ENCODE peak calls at places on chromosomes 4 and X, in ten cellular contexts. One of them, this sample, is unnamed.

GRCh38 chr4:26441110-26441509 is 49.2 kb downstream of the CCKAR start:
- DNase-seq in mesendoderm: no peak
- DNase-seq in natural killer cell: no peak
- DNase-seq in activated gamma-delta T cell treated with Interleukin-2 at 50 U/mL for 16 hours: no peak
- DNase-seq in activated CD8-positive, alpha-beta memory T cell treated with anti-CD3 and anti-CD28 coated beads for 1 hour: no peak
- DNase-seq in NCI-H1048: no peak
- DNase-seq in choroid plexus epithelial cell: peak
- DNase-seq in germinal center: no peak
- DNase-seq in HFF-Myc: no peak
- DNase-seq in aorta: no peak
- DNase-seq in this sample: peak

GRCh38 chr4:166078956-166079355 is 205.9 kb downstream of the TLL1 start:
- DNase-seq in mesendoderm: peak
- DNase-seq in natural killer cell: no peak
- DNase-seq in activated gamma-delta T cell treated with Interleukin-2 at 50 U/mL for 16 hours: no peak
- DNase-seq in activated CD8-positive, alpha-beta memory T cell treated with anti-CD3 and anti-CD28 coated beads for 1 hour: no peak
- DNase-seq in NCI-H1048: no peak
- DNase-seq in choroid plexus epithelial cell: peak
- DNase-seq in germinal center: no peak
- DNase-seq in HFF-Myc: no peak
- DNase-seq in aorta: no peak
- DNase-seq in this sample: no peak

GRCh38 chr4:114021445-114021844 is 42.0 kb upstream of the ARSJ start:
- DNase-seq in mesendoderm: no peak
- DNase-seq in natural killer cell: no peak
- DNase-seq in activated gamma-delta T cell treated with Interleukin-2 at 50 U/mL for 16 hours: no peak
- DNase-seq in activated CD8-positive, alpha-beta memory T cell treated with anti-CD3 and anti-CD28 coated beads for 1 hour: no peak
- DNase-seq in NCI-H1048: no peak
- DNase-seq in choroid plexus epithelial cell: no peak
- DNase-seq in germinal center: no peak
- DNase-seq in HFF-Myc: no peak
- DNase-seq in aorta: no peak
- DNase-seq in this sample: no peak

GRCh38 chr4:116599859-116600258 is 485.5 kb downstream of the TRAM1L1 start:
- DNase-seq in mesendoderm: peak
- DNase-seq in natural killer cell: no peak
- DNase-seq in activated gamma-delta T cell treated with Interleukin-2 at 50 U/mL for 16 hours: peak
- DNase-seq in activated CD8-positive, alpha-beta memory T cell treated with anti-CD3 and anti-CD28 coated beads for 1 hour: no peak
- DNase-seq in NCI-H1048: no peak
- DNase-seq in choroid plexus epithelial cell: no peak
- DNase-seq in germinal center: no peak
- DNase-seq in HFF-Myc: no peak
- DNase-seq in aorta: no peak
- DNase-seq in this sample: no peak

GRCh38 chrX:27391601-27392000 is 71.5 kb downstream of the PPP4R3C start:
- DNase-seq in mesendoderm: no peak
- DNase-seq in natural killer cell: no peak
- DNase-seq in activated gamma-delta T cell treated with Interleukin-2 at 50 U/mL for 16 hours: no peak
- DNase-seq in activated CD8-positive, alpha-beta memory T cell treated with anti-CD3 and anti-CD28 coated beads for 1 hour: no peak
- DNase-seq in NCI-H1048: no peak
- DNase-seq in choroid plexus epithelial cell: peak
- DNase-seq in germinal center: no peak
- DNase-seq in HFF-Myc: no peak
- DNase-seq in aorta: no peak
- DNase-seq in this sample: no peak

GRCh38 chr4:93749351-93749761 is 79.2 kb upstream of the ATOH1 start:
- DNase-seq in mesendoderm: no peak
- DNase-seq in natural killer cell: no peak
- DNase-seq in activated gamma-delta T cell treated with Interleukin-2 at 50 U/mL for 16 hours: no peak
- DNase-seq in activated CD8-positive, alpha-beta memory T cell treated with anti-CD3 and anti-CD28 coated beads for 1 hour: no peak
- DNase-seq in NCI-H1048: no peak
- DNase-seq in choroid plexus epithelial cell: no peak
- DNase-seq in germinal center: no peak
- DNase-seq in HFF-Myc: no peak
- DNase-seq in aorta: no peak
- DNase-seq in this sample: no peak

GRCh38 chr4:4394644-4395043 is 7.7 kb downstream of the NSG1 start:
- DNase-seq in mesendoderm: no peak
- DNase-seq in natural killer cell: no peak
- DNase-seq in activated gamma-delta T cell treated with Interleukin-2 at 50 U/mL for 16 hours: no peak
- DNase-seq in activated CD8-positive, alpha-beta memory T cell treated with anti-CD3 and anti-CD28 coated beads for 1 hour: no peak
- DNase-seq in NCI-H1048: no peak
- DNase-seq in choroid plexus epithelial cell: peak
- DNase-seq in germinal center: no peak
- DNase-seq in HFF-Myc: no peak
- DNase-seq in aorta: peak
- DNase-seq in this sample: no peak

GRCh38 chr4:30839583-30840520 is 119.7 kb downstream of the PCDH7 start:
- DNase-seq in mesendoderm: peak
- DNase-seq in natural killer cell: no peak
- DNase-seq in activated gamma-delta T cell treated with Interleukin-2 at 50 U/mL for 16 hours: no peak
- DNase-seq in activated CD8-positive, alpha-beta memory T cell treated with anti-CD3 and anti-CD28 coated beads for 1 hour: no peak
- DNase-seq in NCI-H1048: peak
- DNase-seq in choroid plexus epithelial cell: peak
- DNase-seq in germinal center: no peak
- DNase-seq in HFF-Myc: no peak
- DNase-seq in aorta: no peak
- DNase-seq in this sample: peak

GRCh38 chr4:40180356-40180755 is 16.5 kb upstream of the RHOH start:
- DNase-seq in mesendoderm: no peak
- DNase-seq in natural killer cell: no peak
- DNase-seq in activated gamma-delta T cell treated with Interleukin-2 at 50 U/mL for 16 hours: no peak
- DNase-seq in activated CD8-positive, alpha-beta memory T cell treated with anti-CD3 and anti-CD28 coated beads for 1 hour: no peak
- DNase-seq in NCI-H1048: no peak
- DNase-seq in choroid plexus epithelial cell: peak
- DNase-seq in germinal center: no peak
- DNase-seq in HFF-Myc: peak
- DNase-seq in aorta: no peak
- DNase-seq in this sample: peak

GRCh38 chrX:67568769-67569168 is 24.9 kb downstream of the AR start:
- DNase-seq in mesendoderm: peak
- DNase-seq in natural killer cell: no peak
- DNase-seq in activated gamma-delta T cell treated with Interleukin-2 at 50 U/mL for 16 hours: no peak
- DNase-seq in activated CD8-positive, alpha-beta memory T cell treated with anti-CD3 and anti-CD28 coated beads for 1 hour: no peak
- DNase-seq in NCI-H1048: no peak
- DNase-seq in choroid plexus epithelial cell: no peak
- DNase-seq in germinal center: no peak
- DNase-seq in HFF-Myc: no peak
- DNase-seq in aorta: no peak
- DNase-seq in this sample: no peak

GRCh38 chr4:113673450-113673849 is 88.1 kb downstream of the CAMK2D start:
- DNase-seq in mesendoderm: peak
- DNase-seq in natural killer cell: peak
- DNase-seq in activated gamma-delta T cell treated with Interleukin-2 at 50 U/mL for 16 hours: peak
- DNase-seq in activated CD8-positive, alpha-beta memory T cell treated with anti-CD3 and anti-CD28 coated beads for 1 hour: no peak
- DNase-seq in NCI-H1048: no peak
- DNase-seq in choroid plexus epithelial cell: peak
- DNase-seq in germinal center: no peak
- DNase-seq in HFF-Myc: no peak
- DNase-seq in aorta: no peak
- DNase-seq in this sample: no peak

GRCh38 chrX:134324359-134324758 is 87.4 kb downstream of the CCDC160 start:
- DNase-seq in mesendoderm: no peak
- DNase-seq in natural killer cell: no peak
- DNase-seq in activated gamma-delta T cell treated with Interleukin-2 at 50 U/mL for 16 hours: no peak
- DNase-seq in activated CD8-positive, alpha-beta memory T cell treated with anti-CD3 and anti-CD28 coated beads for 1 hour: no peak
- DNase-seq in NCI-H1048: no peak
- DNase-seq in choroid plexus epithelial cell: no peak
- DNase-seq in germinal center: no peak
- DNase-seq in HFF-Myc: no peak
- DNase-seq in aorta: no peak
- DNase-seq in this sample: no peak

GRCh38 chr4:3373468-3373867 is 68.3 kb upstream of the HGFAC start:
- DNase-seq in mesendoderm: no peak
- DNase-seq in natural killer cell: no peak
- DNase-seq in activated gamma-delta T cell treated with Interleukin-2 at 50 U/mL for 16 hours: no peak
- DNase-seq in activated CD8-positive, alpha-beta memory T cell treated with anti-CD3 and anti-CD28 coated beads for 1 hour: no peak
- DNase-seq in NCI-H1048: no peak
- DNase-seq in choroid plexus epithelial cell: no peak
- DNase-seq in germinal center: no peak
- DNase-seq in HFF-Myc: no peak
- DNase-seq in aorta: no peak
- DNase-seq in this sample: no peak

GRCh38 chr4:71732706-71733105 is 51.2 kb downstream of the GC start:
- DNase-seq in mesendoderm: peak
- DNase-seq in natural killer cell: no peak
- DNase-seq in activated gamma-delta T cell treated with Interleukin-2 at 50 U/mL for 16 hours: no peak
- DNase-seq in activated CD8-positive, alpha-beta memory T cell treated with anti-CD3 and anti-CD28 coated beads for 1 hour: no peak
- DNase-seq in NCI-H1048: peak
- DNase-seq in choroid plexus epithelial cell: peak
- DNase-seq in germinal center: no peak
- DNase-seq in HFF-Myc: peak
- DNase-seq in aorta: no peak
- DNase-seq in this sample: peak

GRCh38 chr4:40316782-40317635 is 18.1 kb upstream of the CHRNA9 start:
- DNase-seq in mesendoderm: peak
- DNase-seq in natural killer cell: peak
- DNase-seq in activated gamma-delta T cell treated with Interleukin-2 at 50 U/mL for 16 hours: peak
- DNase-seq in activated CD8-positive, alpha-beta memory T cell treated with anti-CD3 and anti-CD28 coated beads for 1 hour: peak
- DNase-seq in NCI-H1048: no peak
- DNase-seq in choroid plexus epithelial cell: peak
- DNase-seq in germinal center: peak
- DNase-seq in HFF-Myc: peak
- DNase-seq in aorta: no peak
- DNase-seq in this sample: peak

This sample was measured in kidney epithelial cell.